ENCODE peak calls at places on chromosomes 11 and 22, in four cellular contexts. One of them, this sample, is unnamed.

GRCh38 chr22:39353346-39353745 is 3.6 kb downstream of the SYNGR1 start:
- DNase-seq in ELF-1: peak; percentile 16
- DNase-seq in skeletal muscle cell: no peak
- DNase-seq in cardiac fibroblast: no peak
- DNase-seq in this sample: no peak

GRCh38 chr11:30729187-30729713 is 143.1 kb upstream of the MPPED2 start:
- DNase-seq in cardiac fibroblast: no peak
- DNase-seq in skeletal muscle cell: no peak
- DNase-seq in ELF-1: no peak
- DNase-seq in this sample: no peak

GRCh38 chr11:13288375-13289029 is 10.9 kb downstream of the BMAL1 start:
- DNase-seq in ELF-1: no peak
- DNase-seq in skeletal muscle cell: no peak
- DNase-seq in cardiac fibroblast: no peak
- DNase-seq in this sample: no peak

GRCh38 chr11:119832536-119832935 is 103.5 kb upstream of the NECTIN1 start:
- DNase-seq in ELF-1: peak; percentile 47
- DNase-seq in skeletal muscle cell: no peak
- DNase-seq in cardiac fibroblast: peak; percentile 13
- DNase-seq in this sample: no peak

GRCh38 chr11:72712168-72712721 is 38.0 kb upstream of the PDE2A start:
- DNase-seq in cardiac fibroblast: peak; percentile 15
- DNase-seq in skeletal muscle cell: no peak
- DNase-seq in ELF-1: no peak
- DNase-seq in this sample: no peak

GRCh38 chr11:102204174-102204573 is 93.9 kb downstream of the YAP1 start:
- DNase-seq in cardiac fibroblast: no peak
- DNase-seq in ELF-1: no peak
- DNase-seq in skeletal muscle cell: no peak
- DNase-seq in this sample: no peak

GRCh38 chr22:35868938-35869337 is 151.3 kb downstream of the APOL5 start:
- DNase-seq in skeletal muscle cell: no peak
- DNase-seq in ELF-1: peak; percentile 56
- DNase-seq in cardiac fibroblast: peak; percentile 30
- DNase-seq in this sample: no peak

GRCh38 chr11:62999649-63000048 is 14.9 kb upstream of the SLC22A6 start:
- DNase-seq in skeletal muscle cell: no peak
- DNase-seq in cardiac fibroblast: no peak
- DNase-seq in ELF-1: no peak
- DNase-seq in this sample: no peak

GRCh38 chr22:32971252-32971651 is 86.9 kb downstream of the SYN3 start:
- DNase-seq in ELF-1: no peak
- DNase-seq in skeletal muscle cell: no peak
- DNase-seq in cardiac fibroblast: no peak
- DNase-seq in this sample: no peak

GRCh38 chr22:23763579-23764331 is 965 bp downstream of the C22orf15 start:
- DNase-seq in cardiac fibroblast: no peak
- DNase-seq in skeletal muscle cell: no peak
- DNase-seq in ELF-1: no peak
- DNase-seq in this sample: no peak

GRCh38 chr11:68043349-68044144 is 4.7 kb downstream of the TCIRG1 start:
- DNase-seq in ELF-1: peak; percentile 43
- DNase-seq in cardiac fibroblast: peak; percentile 58
- DNase-seq in skeletal muscle cell: peak; percentile 56
- DNase-seq in this sample: no peak

GRCh38 chr11:44595964-44596381 is 30.5 kb downstream of the CD82 start:
- DNase-seq in skeletal muscle cell: no peak
- DNase-seq in ELF-1: no peak
- DNase-seq in cardiac fibroblast: peak; percentile 75
- DNase-seq in this sample: no peak

This sample was measured in progenitor cell of endocrine pancreas.